ENCODE peak calls at places on chromosomes 5 and 9, in eight cellular contexts. Z is BE2C, M is fibroblast of the aortic adventitia, H is transverse colon, X is aorta, V is IMR-90, G is endodermal cell, Y is fibroblast of pulmonary artery. U is an unnamed sample.

GRCh38 chr5:128201065-128201926 is 117.7 kb downstream of the SLC12A2 start:
- DNase-seq in Z (peak; percentile 86), M (peak; percentile 63), H (peak; percentile 89), X (peak; percentile 92), V (peak; percentile 50), G (peak; percentile 98), Y (peak; percentile 66), U (peak; percentile 68)

GRCh38 chr9:87867391-87867790 is 15.3 kb upstream of the SPATA31E1 start:
- DNase-seq in Z (no peak), M (no peak), H (no peak), X (no peak), V (no peak), G (peak; percentile 26), Y (no peak), U (no peak)

GRCh38 chr9:132181796-132182521 is 20.1 kb downstream of the NTNG2 start:
- DNase-seq in Z (peak; percentile 96), M (peak; percentile 30), H (no peak), X (no peak), V (peak; percentile 13), G (peak; percentile 57), Y (peak; percentile 77), U (no peak)

GRCh38 chr9:97475079-97475478 is 26.4 kb upstream of the TMOD1 start:
- DNase-seq in Z (no peak), M (no peak), H (no peak), X (no peak), V (peak; percentile 89), G (no peak), Y (no peak), U (peak; percentile 10)

GRCh38 chr5:36252722-36253340 is 11.1 kb upstream of the NADK2 start:
- DNase-seq in Z (no peak), M (peak; percentile 79), H (no peak), X (no peak), V (no peak), G (no peak), Y (peak; percentile 45), U (peak; percentile 82)

GRCh38 chr5:148970876-148971275 is 92.0 kb downstream of the SH3TC2 start:
- DNase-seq in Z (no peak), M (no peak), H (no peak), X (no peak), V (no peak), G (peak; percentile 22), Y (no peak), U (no peak)

GRCh38 chr5:158720316-158720715 is 379.4 kb downstream of the EBF1 start:
- DNase-seq in Z (no peak), M (no peak), H (no peak), X (no peak), V (no peak), G (no peak), Y (no peak), U (no peak)

GRCh38 chr5:181205735-181206401 is 872 bp upstream of the TRIM7 start:
- DNase-seq in Z (no peak), M (no peak), H (no peak), X (peak; percentile 77), V (peak; percentile 21), G (no peak), Y (peak; percentile 41), U (no peak)

GRCh38 chr5:37495210-37495609 is 116.1 kb downstream of the WDR70 start:
- DNase-seq in Z (no peak), M (peak; percentile 38), H (no peak), X (no peak), V (peak; percentile 39), G (no peak), Y (peak; percentile 43), U (peak; percentile 59)

GRCh38 chr5:141373673-141374317 is at the start of gene PCDHGA6:
- DNase-seq in Z (no peak), M (peak; percentile 53), H (no peak), X (peak; percentile 66), V (peak; percentile 58), G (no peak), Y (peak; percentile 73), U (peak; percentile 48)
- H3K4me3 ChIP-seq in Z (no peak within 1 kb of the TSS), M (peak within 1 kb of the TSS; percentile 59), H (no peak within 1 kb of the TSS), X (no peak within 1 kb of the TSS), V (peak within 1 kb of the TSS; percentile 52), G (no peak within 1 kb of the TSS), Y (peak within 1 kb of the TSS; percentile 57), U (peak within 1 kb of the TSS; percentile 38)

GRCh38 chr5:150428106-150428876 is 15.6 kb upstream of the CD74 start:
- DNase-seq in Z (no peak), M (peak; percentile 62), H (peak; percentile 67), X (peak; percentile 83), V (no peak), G (no peak), Y (peak; percentile 64), U (peak; percentile 41)
- H3K4me3 ChIP-seq in Z (no peak overlapping the region), M (no peak overlapping the region), H (no peak overlapping the region), X (no peak overlapping the region), V (no peak overlapping the region), G (no peak overlapping the region), Y (no peak overlapping the region), U (no peak overlapping the region)

GRCh38 chr9:128125575-128126354 is 1.8 kb downstream of the PTGES2 start:
- DNase-seq in Z (no peak), M (peak; percentile 28), H (no peak), X (peak; percentile 67), V (no peak), G (no peak), Y (no peak), U (no peak)

GRCh38 chr9:128122809-128123175 is 4.7 kb downstream of the PTGES2 start:
- DNase-seq in Z (no peak), M (no peak), H (no peak), X (peak; percentile 76), V (no peak), G (no peak), Y (no peak), U (no peak)

GRCh38 chr9:128124451-128124850 is 3.1 kb downstream of the PTGES2 start:
- DNase-seq in Z (no peak), M (no peak), H (no peak), X (peak; percentile 52), V (no peak), G (no peak), Y (no peak), U (no peak)

GRCh38 chr9:128123451-128124080 is 4.0 kb downstream of the PTGES2 start:
- DNase-seq in Z (no peak), M (no peak), H (no peak), X (peak; percentile 75), V (no peak), G (no peak), Y (no peak), U (no peak)

DNA sequence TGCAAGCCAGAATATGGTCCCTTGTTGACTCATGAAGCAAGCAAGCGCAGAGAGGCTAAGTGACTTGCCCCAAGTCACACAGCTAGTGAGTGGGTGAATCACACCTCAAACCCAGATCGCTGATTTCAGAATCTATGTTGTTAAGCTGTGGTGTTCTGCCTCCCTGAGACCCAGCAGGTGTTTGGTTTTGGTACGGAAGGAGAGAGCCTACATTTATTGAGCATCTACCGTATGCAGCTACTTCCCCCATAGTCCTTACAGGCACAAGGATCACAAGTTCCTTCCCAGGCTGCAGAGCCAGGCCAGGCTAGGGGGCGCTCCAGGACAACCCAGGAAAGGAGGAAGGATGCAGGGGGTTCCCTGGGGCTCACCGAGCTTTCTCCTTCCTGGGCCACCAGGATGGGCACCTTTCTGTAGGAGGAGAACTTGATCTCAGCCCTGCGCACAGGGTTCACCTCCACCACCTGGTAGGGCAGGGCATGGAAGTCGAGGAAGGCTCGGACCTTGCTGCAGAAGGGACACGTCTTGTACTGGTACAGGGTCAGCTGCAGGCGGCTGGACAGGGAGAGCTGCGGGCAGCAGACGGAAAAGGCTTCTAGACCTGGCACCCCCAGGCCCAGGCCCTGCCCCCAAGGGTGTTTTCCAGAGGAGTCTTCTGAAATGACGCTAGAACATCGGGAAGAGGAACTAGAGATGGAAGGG is 2.5 kb downstream of the PTGES2 start:
- DNase-seq in Z (peak; percentile 81), M (peak; percentile 57), H (peak; percentile 87), X (peak; percentile 85), V (peak; percentile 45), G (peak; percentile 95), Y (peak; percentile 63), U (peak; percentile 55)
- H3K4me3 ChIP-seq in Z (no peak overlapping the region), M (no peak overlapping the region), H (no peak overlapping the region), X (no peak overlapping the region), V (no peak overlapping the region), G (no peak overlapping the region), Y (no peak overlapping the region), U (no peak overlapping the region)

GRCh38 chr5:168219515-168220410 is 71.7 kb upstream of the WWC1 start:
- DNase-seq in Z (peak; percentile 45), M (peak; percentile 81), H (peak; percentile 51), X (no peak), V (peak; percentile 63), G (peak; percentile 88), Y (peak; percentile 87), U (peak; percentile 67)
- H3K4me3 ChIP-seq in Z (peak overlapping the region; percentile 47), M (peak overlapping the region; percentile 25), H (no peak overlapping the region), X (no peak overlapping the region), V (no peak overlapping the region), G (no peak overlapping the region), Y (peak overlapping the region; percentile 15), U (no peak overlapping the region)

GRCh38 chr5:93589348-93589662 is 6.3 kb downstream of the NR2F1 start:
- DNase-seq in Z (no peak), M (no peak), H (no peak), X (no peak), V (no peak), G (no peak), Y (no peak), U (no peak)

GRCh38 chr5:93586948-93587918 is 4.2 kb downstream of the NR2F1 start:
- DNase-seq in Z (no peak), M (no peak), H (no peak), X (no peak), V (peak; percentile 60), G (no peak), Y (no peak), U (peak; percentile 66)

GRCh38 chr5:93589812-93590215 is 6.8 kb downstream of the NR2F1 start:
- DNase-seq in Z (no peak), M (no peak), H (no peak), X (no peak), V (no peak), G (no peak), Y (no peak), U (peak; percentile 64)

GRCh38 chr5:93587919-93588585 is 5.0 kb downstream of the NR2F1 start:
- DNase-seq in Z (no peak), M (no peak), H (no peak), X (no peak), V (no peak), G (peak; percentile 78), Y (no peak), U (peak; percentile 48)

GRCh38 chr5:93588586-93589347 is 5.7 kb downstream of the NR2F1 start:
- DNase-seq in Z (no peak), M (no peak), H (no peak), X (no peak), V (peak; percentile 59), G (no peak), Y (peak; percentile 56), U (peak; percentile 55)
- H3K4me3 ChIP-seq in Z (no peak overlapping the region), M (no peak overlapping the region), H (no peak overlapping the region), X (no peak overlapping the region), V (peak overlapping the region; percentile 99), G (peak overlapping the region; percentile 18), Y (peak overlapping the region; percentile 48), U (peak overlapping the region; percentile 76)

DNA sequence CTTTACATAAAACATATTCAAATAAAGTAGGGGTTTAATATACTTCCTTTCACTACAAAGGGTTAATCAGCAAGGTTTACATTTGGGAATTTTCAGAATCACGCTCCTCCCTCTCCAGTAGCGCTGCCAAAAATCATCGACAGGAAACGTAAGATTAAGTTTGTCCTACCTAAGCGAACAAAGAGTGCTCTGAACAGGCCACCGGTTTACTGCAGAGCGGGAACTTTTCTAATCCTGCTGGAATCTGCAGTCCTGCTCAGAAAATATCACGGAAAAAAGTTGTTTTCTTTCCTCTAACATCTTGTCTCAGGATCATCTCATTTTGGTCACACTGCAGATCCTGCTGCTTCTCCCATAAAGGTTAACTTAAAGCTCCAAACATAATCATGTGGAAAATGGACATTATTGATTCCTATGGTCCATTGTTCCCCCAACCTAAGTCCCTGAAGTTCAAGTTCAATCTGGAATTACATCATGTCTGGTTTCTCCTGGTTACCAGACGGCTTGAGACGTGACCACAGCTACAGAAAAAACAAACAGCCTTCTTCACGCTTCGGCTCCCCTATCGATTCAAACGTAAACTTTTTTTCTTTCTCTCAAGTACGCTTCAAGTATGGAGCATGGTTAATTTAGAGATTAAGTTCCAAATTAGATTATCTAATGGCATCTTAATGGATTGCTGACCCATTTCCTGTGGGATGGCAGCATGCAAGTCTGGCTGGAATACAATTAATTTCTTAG is 217.6 kb downstream of the NFIB start:
- DNase-seq in Z (peak; percentile 70), M (peak; percentile 75), H (no peak), X (no peak), V (peak; percentile 62), G (no peak), Y (peak; percentile 89), U (peak; percentile 95)
- H3K4me3 ChIP-seq in Z (peak overlapping the region; percentile 52), M (peak overlapping the region; percentile 16), H (no peak overlapping the region), X (peak overlapping the region; percentile 15), V (no peak overlapping the region), G (peak overlapping the region; percentile 59), Y (peak overlapping the region; percentile 34), U (peak overlapping the region; percentile 23)